ENCODE peak calls at places on chromosome 21, in five cellular contexts. T is fibroblast of lung, O is neural progenitor cell, V is PC-9, Y is mammary epithelial cell. W is an unnamed sample.

GRCh38 chr21:46213620-46214286 is 14.8 kb downstream of the LSS start:
- DNase-seq in O (no peak), T (no peak), V (no peak), Y (no peak), W (no peak)

GRCh38 chr21:46229133-46229922 is 754 bp upstream of the LSS start:
- DNase-seq in T (no peak), V (no peak), O (no peak), Y (no peak), W (no peak)

GRCh38 chr21:16821588-16821987 is 691.3 kb upstream of the CXADR start:
- DNase-seq in V (no peak), Y (no peak), O (no peak), T (no peak), W (no peak)

GRCh38 chr21:14527690-14528652 is 18.1 kb downstream of the SAMSN1 start:
- DNase-seq in T (no peak), Y (no peak), O (no peak), V (no peak), W (no peak)

GRCh38 chr21:45974073-45975016 is 7.2 kb upstream of the COL6A1 start:
- DNase-seq in O (peak), V (no peak), Y (peak), T (peak), W (no peak)

GRCh38 chr21:46142581-46143473 is 12.6 kb downstream of the FTCD start:
- DNase-seq in O (no peak), Y (no peak), V (no peak), T (no peak), W (no peak)

GRCh38 chr21:14480601-14481000 is 65.5 kb downstream of the SAMSN1 start:
- DNase-seq in V (no peak), Y (peak), T (no peak), O (no peak), W (no peak)

GRCh38 chr21:17725339-17725738 is 93.8 kb downstream of the C21orf91 start:
- DNase-seq in O (no peak), Y (no peak), T (no peak), V (no peak), W (no peak)

GRCh38 chr21:46661211-46661625 is 25.7 kb downstream of the PRMT2 start:
- DNase-seq in O (peak), Y (peak), T (peak), V (no peak), W (no peak)

GRCh38 chr21:45982256-45982757 is 737 bp downstream of the COL6A1 start:
- DNase-seq in Y (no peak), O (peak), V (no peak), T (no peak), W (no peak)

GRCh38 chr21:14308234-14308633 is 74.7 kb downstream of the HSPA13 start:
- DNase-seq in O (no peak), T (no peak), V (no peak), Y (no peak), W (no peak)

GRCh38 chr21:22711636-22712035 is 1713.4 kb downstream of the NCAM2 start:
- DNase-seq in V (no peak), O (no peak), T (no peak), Y (no peak), W (peak)

GRCh38 chr21:39006653-39007417 is 176.4 kb downstream of the PSMG1 start:
- DNase-seq in O (no peak), T (peak), Y (no peak), V (no peak), W (no peak)

GRCh38 chr21:14300074-14300473 is 82.9 kb downstream of the HSPA13 start:
- DNase-seq in Y (no peak), T (no peak), O (no peak), V (no peak), W (no peak)

GRCh38 chr21:29481641-29482040 is 182.9 kb downstream of the BACH1 start:
- DNase-seq in Y (no peak), O (no peak), T (peak), V (no peak), W (no peak)

GRCh38 chr21:15210235-15210678 is 145.5 kb upstream of the NRIP1 start:
- DNase-seq in V (peak), O (peak), T (peak), Y (peak), W (no peak)

GRCh38 chr21:46532080-46532479 is 72.8 kb downstream of the S100B start:
- DNase-seq in Y (no peak), T (no peak), O (no peak), V (no peak), W (no peak)

GRCh38 chr21:43778469-43779335 is 2.6 kb upstream of the CSTB start:
- DNase-seq in T (peak), Y (peak), V (peak), O (no peak), W (no peak)

GRCh38 chr21:40845621-40846020 is 1.3 kb downstream of the DSCAM start:
- DNase-seq in O (no peak), V (no peak), T (no peak), Y (peak), W (no peak)

GRCh38 chr21:34669149-34669879 is 520 bp downstream of the CLIC6 start:
- DNase-seq in Y (no peak), V (no peak), O (peak), T (no peak), W (no peak)

GRCh38 chr21:25283720-25284119 is 323.6 kb downstream of the MRPL39 start:
- DNase-seq in T (peak), O (peak), V (no peak), Y (no peak), W (no peak)

GRCh38 chr21:31273278-31273677 is 70.8 kb downstream of the TIAM1 start:
- DNase-seq in V (no peak), O (no peak), Y (peak), T (no peak), W (no peak)

DNA sequence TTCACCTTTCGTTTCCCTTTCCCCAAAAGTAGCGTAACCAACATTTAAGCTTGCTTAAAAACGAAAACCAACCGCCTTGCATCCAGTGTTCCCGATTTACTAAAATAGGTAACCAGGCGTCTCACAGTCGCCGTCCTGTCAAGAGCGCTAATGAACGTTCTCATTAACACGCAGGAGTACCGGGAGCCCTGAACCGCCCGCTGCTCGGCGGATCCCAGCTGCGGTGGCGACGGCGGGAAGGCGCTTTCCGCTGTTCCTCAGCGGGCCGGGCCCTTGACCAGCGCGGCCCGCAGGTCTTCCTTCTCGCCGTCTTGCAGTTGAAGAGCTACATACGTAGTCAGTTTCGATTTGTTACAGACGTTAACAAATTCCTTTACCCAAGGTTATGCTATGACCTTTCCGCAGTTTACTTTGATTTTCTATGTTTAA is 2.0 kb downstream of the OLIG1 start:
- DNase-seq in Y (peak), T (peak), O (peak), V (no peak), W (no peak)
- TF ChIP-seq EZH2 in Y (peak), T (no peak), O (peak), V (no peak), W (peak)

GRCh38 chr21:37914211-37914900 is 1.9 kb downstream of the KCNJ6 start:
- DNase-seq in V (no peak), T (peak), O (peak), Y (peak), W (no peak)

GRCh38 chr21:37916795-37917142 is 512 bp upstream of the KCNJ6 start:
- DNase-seq in O (peak), V (no peak), T (no peak), Y (no peak), W (no peak)

GRCh38 chr21:37917612-37918011 is 1.4 kb upstream of the KCNJ6 start:
- DNase-seq in T (peak), V (no peak), O (no peak), Y (peak), W (no peak)

GRCh38 chr21:37915516-37915915 is 741 bp downstream of the KCNJ6 start:
- DNase-seq in T (no peak), V (no peak), Y (peak), O (peak), W (no peak)

GRCh38 chr21:37915941-37916794 is at the start of gene KCNJ6:
- DNase-seq in Y (peak), V (no peak), T (peak), O (peak), W (no peak)
- TF ChIP-seq EZH2 in Y (no peak), V (no peak), T (no peak), O (peak), W (peak)

GRCh38 chr21:42703936-42704335 is 50.5 kb downstream of the PDE9A start:
- DNase-seq in V (no peak), T (no peak), O (no peak), Y (no peak), W (no peak)
- TF ChIP-seq EZH2 in V (no peak), T (no peak), O (no peak), Y (no peak), W (no peak)

DNA sequence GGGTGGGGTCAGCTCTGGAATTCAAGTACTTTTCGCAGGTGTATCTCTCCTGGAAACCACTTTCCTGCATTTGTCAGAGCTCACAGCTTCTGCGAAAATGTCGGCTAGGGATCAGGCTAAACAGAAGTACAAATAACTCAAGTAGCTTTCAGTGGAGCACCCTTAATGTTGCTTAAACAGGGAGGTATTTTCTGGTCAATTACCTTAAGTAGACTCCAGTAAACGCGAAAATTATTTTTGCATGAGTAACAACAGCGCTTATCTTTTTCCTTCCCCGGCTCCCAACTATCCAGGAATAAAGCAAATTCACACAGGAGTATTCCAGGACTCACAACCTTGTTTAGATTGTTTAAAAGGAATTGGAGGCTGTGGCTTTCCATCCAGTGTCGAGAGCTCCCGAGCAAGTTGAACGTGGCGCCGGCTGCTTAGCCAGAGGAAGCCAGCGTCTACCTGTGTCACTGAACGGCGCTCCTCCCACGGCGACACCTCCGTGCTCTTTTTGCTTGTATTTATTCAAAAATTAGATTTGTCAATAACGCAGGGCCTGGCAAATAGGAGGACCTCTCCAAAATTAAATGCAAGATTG is 7.3 kb upstream of the SIM2 start:
- DNase-seq in V (no peak), T (no peak), Y (no peak), O (peak), W (no peak)
- TF ChIP-seq EZH2 in V (no peak), T (no peak), Y (no peak), O (no peak), W (no peak)

DNA sequence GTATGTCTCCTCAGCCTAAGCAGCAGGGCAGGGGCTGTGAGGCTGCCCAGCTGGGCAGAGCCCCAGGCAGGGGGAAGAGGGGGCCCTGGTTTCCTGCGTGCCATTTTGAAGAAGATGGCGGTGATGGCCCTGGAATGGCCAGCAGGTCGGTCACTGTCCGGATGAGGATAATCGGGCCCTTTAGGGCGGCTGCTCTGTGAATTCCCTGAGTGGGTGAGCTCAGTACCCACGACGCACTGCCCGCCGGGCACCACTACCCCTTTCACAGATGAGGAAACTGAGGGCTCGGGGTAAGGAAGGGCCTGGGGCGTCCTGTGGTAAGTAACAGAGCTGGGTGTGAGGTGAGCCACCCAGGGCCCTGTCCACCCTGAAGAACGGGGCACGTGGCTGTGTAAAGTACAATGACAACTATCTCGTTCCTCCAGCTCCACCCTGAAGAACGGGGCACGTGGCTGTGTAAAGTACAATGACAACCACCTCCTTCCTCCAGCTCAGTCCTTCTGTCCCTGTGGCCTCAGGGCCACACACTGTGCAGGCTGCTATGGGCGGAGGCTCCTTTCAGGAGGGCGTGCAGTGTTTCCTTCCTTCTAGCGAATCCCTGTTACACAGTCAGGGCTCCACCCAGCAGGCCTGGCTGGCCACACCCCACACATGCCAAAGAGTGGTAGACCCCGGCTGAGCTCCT is 23.2 kb downstream of the ITGB2 start:
- DNase-seq in T (no peak), Y (no peak), O (peak), V (no peak), W (no peak)
- TF ChIP-seq EZH2 in T (no peak), Y (no peak), O (no peak), V (no peak), W (no peak)

GRCh38 chr21:35981514-35982070 is 78.7 kb downstream of the SETD4 start:
- DNase-seq in Y (peak), V (no peak), T (no peak), O (no peak), W (no peak)

GRCh38 chr21:35982717-35983116 is 77.6 kb downstream of the SETD4 start:
- DNase-seq in O (no peak), V (no peak), T (no peak), Y (peak), W (no peak)

GRCh38 chr21:35987475-35987874 is 72.9 kb downstream of the SETD4 start:
- DNase-seq in V (no peak), T (no peak), O (no peak), Y (no peak), W (no peak)

GRCh38 chr21:35988396-35989140 is 71.8 kb downstream of the SETD4 start:
- DNase-seq in Y (no peak), T (no peak), O (no peak), V (no peak), W (no peak)

DNA sequence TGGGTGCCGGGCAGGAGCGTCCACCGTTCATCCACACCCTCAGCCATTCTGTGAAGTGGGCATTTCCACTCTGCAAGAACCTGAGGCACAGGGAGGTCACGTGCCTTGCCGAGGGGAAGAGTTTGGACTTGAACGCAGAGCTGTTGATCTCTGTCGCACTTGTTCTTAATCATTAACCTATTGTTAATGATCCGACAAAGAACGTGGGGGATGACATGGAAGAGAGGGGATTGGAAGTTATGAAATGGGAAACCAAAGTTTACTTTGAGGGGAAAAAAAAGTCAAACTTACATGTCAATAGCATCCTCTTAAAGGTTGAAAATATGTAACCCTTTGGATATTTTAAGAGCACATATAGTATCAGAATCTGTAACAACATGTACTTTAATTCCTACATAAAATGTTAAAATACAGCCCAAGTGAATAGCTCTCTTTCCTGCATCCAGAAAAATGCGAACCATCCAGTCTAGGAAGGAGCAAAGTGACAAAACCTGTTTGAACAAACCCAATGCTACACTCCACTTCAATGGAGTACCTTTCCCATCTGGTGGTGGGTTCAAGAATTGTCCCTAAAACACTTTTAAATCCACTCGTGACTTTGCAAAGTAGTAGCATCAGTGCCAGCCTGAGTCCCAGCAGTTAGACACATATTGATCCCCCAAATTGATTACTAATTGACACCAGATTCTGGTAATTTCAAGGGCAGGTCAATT is 75.5 kb downstream of the SETD4 start:
- DNase-seq in Y (no peak), V (peak), T (no peak), O (no peak), W (no peak)
- TF ChIP-seq EZH2 in Y (no peak), V (no peak), T (no peak), O (no peak), W (no peak)

DNA sequence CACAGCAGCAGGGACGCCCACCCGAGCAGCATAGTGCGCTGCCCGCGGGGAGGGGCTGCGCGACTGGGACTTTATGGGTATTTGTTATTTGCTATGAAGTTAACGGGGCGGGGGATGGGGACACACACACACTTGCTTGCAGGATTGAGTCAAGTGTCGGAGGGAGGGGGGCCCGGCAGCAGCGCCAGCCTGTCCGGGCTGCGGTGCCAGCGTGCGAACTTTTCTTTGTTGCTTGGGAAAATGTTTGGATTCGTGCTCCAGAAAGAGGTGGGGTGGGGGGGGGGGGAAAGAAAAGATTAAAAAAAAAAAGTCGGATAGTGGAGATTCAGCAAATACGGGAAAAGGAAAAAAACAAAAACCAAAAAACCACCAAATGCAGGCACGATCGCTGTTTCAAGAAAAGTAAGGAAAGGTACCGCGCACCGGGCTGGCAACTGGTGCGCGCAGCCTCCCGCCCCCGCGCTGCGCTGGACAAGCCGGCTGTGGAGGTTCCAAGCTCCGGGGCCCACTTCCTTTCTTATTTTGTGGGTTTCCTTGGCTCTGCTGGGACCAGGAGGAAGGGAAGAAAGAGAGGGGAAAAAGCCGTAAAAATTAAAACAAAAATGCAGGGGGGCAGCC is 419 bp downstream of the ADAMTS5 start:
- DNase-seq in T (no peak), O (no peak), V (no peak), Y (no peak), W (no peak)
- TF ChIP-seq EZH2 in T (no peak), O (peak), V (no peak), Y (no peak), W (no peak)

W was measured in SK-N-MC.